ENCODE peak calls at places on chromosome 14, in eight cellular contexts. One of them, this sample, is unnamed.

GRCh38 chr14:68628605-68629310 is 164.1 kb downstream of the ZFP36L1 start:
- DNase-seq in neural progenitor cell: peak; percentile 30
- DNase-seq in left ventricle myocardium superior: peak; percentile 33
- DNase-seq in left cardiac atrium: no peak
- DNase-seq in NCI-H1417: no peak
- DNase-seq in Right ventricle myocardium superior: no peak
- DNase-seq in Ammon's horn: no peak
- DNase-seq in body of pancreas: peak; percentile 74
- DNase-seq in this sample: no peak

GRCh38 chr14:104149617-104150141 is 11.3 kb downstream of the KIF26A start:
- DNase-seq in Ammon's horn: no peak
- DNase-seq in left cardiac atrium: peak; percentile 70
- DNase-seq in neural progenitor cell: peak; percentile 87
- DNase-seq in left ventricle myocardium superior: peak; percentile 60
- DNase-seq in NCI-H1417: no peak
- DNase-seq in body of pancreas: peak; percentile 50
- DNase-seq in Right ventricle myocardium superior: peak; percentile 59
- DNase-seq in this sample: no peak

GRCh38 chr14:106691601-106692291 is 1165.4 kb downstream of the TMEM121 start:
- DNase-seq in left cardiac atrium: peak; percentile 20
- DNase-seq in Right ventricle myocardium superior: peak; percentile 44
- DNase-seq in Ammon's horn: no peak
- DNase-seq in neural progenitor cell: no peak
- DNase-seq in NCI-H1417: no peak
- DNase-seq in left ventricle myocardium superior: peak; percentile 31
- DNase-seq in body of pancreas: peak; percentile 16
- DNase-seq in this sample: peak; percentile 78

GRCh38 chr14:64926398-64926995 is 12.2 kb downstream of the CHURC1 start:
- DNase-seq in Right ventricle myocardium superior: no peak
- DNase-seq in left cardiac atrium: no peak
- DNase-seq in body of pancreas: no peak
- DNase-seq in left ventricle myocardium superior: no peak
- DNase-seq in NCI-H1417: no peak
- DNase-seq in Ammon's horn: no peak
- DNase-seq in neural progenitor cell: no peak
- DNase-seq in this sample: no peak

GRCh38 chr14:51996148-51996746 is 6.9 kb downstream of the RTRAF start:
- DNase-seq in Right ventricle myocardium superior: no peak
- DNase-seq in NCI-H1417: no peak
- DNase-seq in Ammon's horn: no peak
- DNase-seq in left cardiac atrium: no peak
- DNase-seq in neural progenitor cell: peak; percentile 32
- DNase-seq in left ventricle myocardium superior: no peak
- DNase-seq in body of pancreas: no peak
- DNase-seq in this sample: no peak

GRCh38 chr14:74954232-74954946 is 1.0 kb downstream of the PGF start:
- DNase-seq in left ventricle myocardium superior: no peak
- DNase-seq in Right ventricle myocardium superior: peak; percentile 64
- DNase-seq in body of pancreas: peak; percentile 46
- DNase-seq in left cardiac atrium: no peak
- DNase-seq in Ammon's horn: no peak
- DNase-seq in NCI-H1417: peak; percentile 58
- DNase-seq in neural progenitor cell: peak; percentile 65
- DNase-seq in this sample: no peak

GRCh38 chr14:23551266-23552028 is at the start of gene ZFHX2:
- DNase-seq in left cardiac atrium: peak; percentile 87
- DNase-seq in neural progenitor cell: peak; percentile 96
- DNase-seq in Right ventricle myocardium superior: peak; percentile 90
- DNase-seq in body of pancreas: peak; percentile 88
- DNase-seq in NCI-H1417: peak; percentile 89
- DNase-seq in left ventricle myocardium superior: peak; percentile 90
- DNase-seq in Ammon's horn: peak; percentile 87
- DNase-seq in this sample: peak; percentile 95

GRCh38 chr14:22847661-22848341 is 11.4 kb downstream of the MMP14 start:
- DNase-seq in Right ventricle myocardium superior: no peak
- DNase-seq in body of pancreas: no peak
- DNase-seq in left ventricle myocardium superior: no peak
- DNase-seq in NCI-H1417: no peak
- DNase-seq in Ammon's horn: no peak
- DNase-seq in left cardiac atrium: no peak
- DNase-seq in neural progenitor cell: peak; percentile 39
- DNase-seq in this sample: no peak

GRCh38 chr14:65214741-65215140 is 112.4 kb upstream of the MAX start:
- DNase-seq in body of pancreas: peak; percentile 56
- DNase-seq in left ventricle myocardium superior: peak; percentile 42
- DNase-seq in NCI-H1417: no peak
- DNase-seq in neural progenitor cell: no peak
- DNase-seq in left cardiac atrium: peak; percentile 42
- DNase-seq in Ammon's horn: no peak
- DNase-seq in Right ventricle myocardium superior: no peak
- DNase-seq in this sample: no peak

GRCh38 chr14:77053046-77053841 is 24.7 kb upstream of the IRF2BPL start:
- DNase-seq in left ventricle myocardium superior: peak; percentile 89
- DNase-seq in Right ventricle myocardium superior: peak; percentile 89
- DNase-seq in Ammon's horn: peak; percentile 72
- DNase-seq in NCI-H1417: peak; percentile 19
- DNase-seq in neural progenitor cell: peak; percentile 88
- DNase-seq in body of pancreas: peak; percentile 64
- DNase-seq in left cardiac atrium: peak; percentile 87
- DNase-seq in this sample: peak; percentile 94

GRCh38 chr14:51457858-51458562 is 193.7 kb upstream of the FRMD6 start:
- DNase-seq in left ventricle myocardium superior: no peak
- DNase-seq in neural progenitor cell: no peak
- DNase-seq in NCI-H1417: no peak
- DNase-seq in Right ventricle myocardium superior: no peak
- DNase-seq in body of pancreas: no peak
- DNase-seq in Ammon's horn: no peak
- DNase-seq in left cardiac atrium: no peak
- DNase-seq in this sample: no peak

GRCh38 chr14:50529288-50530179 is 2.8 kb downstream of the MAP4K5 start:
- DNase-seq in body of pancreas: no peak
- DNase-seq in left ventricle myocardium superior: no peak
- DNase-seq in neural progenitor cell: no peak
- DNase-seq in NCI-H1417: no peak
- DNase-seq in Ammon's horn: no peak
- DNase-seq in left cardiac atrium: no peak
- DNase-seq in Right ventricle myocardium superior: no peak
- DNase-seq in this sample: no peak

GRCh38 chr14:92679246-92679645 is 69.2 kb downstream of the LGMN start:
- DNase-seq in body of pancreas: no peak
- DNase-seq in left cardiac atrium: no peak
- DNase-seq in Right ventricle myocardium superior: no peak
- DNase-seq in NCI-H1417: no peak
- DNase-seq in left ventricle myocardium superior: no peak
- DNase-seq in neural progenitor cell: no peak
- DNase-seq in Ammon's horn: no peak
- DNase-seq in this sample: peak; percentile 75

GRCh38 chr14:101711041-101711861 is 50.3 kb upstream of the PPP2R5C start:
- DNase-seq in Ammon's horn: no peak
- DNase-seq in neural progenitor cell: no peak
- DNase-seq in Right ventricle myocardium superior: no peak
- DNase-seq in left cardiac atrium: no peak
- DNase-seq in body of pancreas: no peak
- DNase-seq in NCI-H1417: no peak
- DNase-seq in left ventricle myocardium superior: no peak
- DNase-seq in this sample: no peak

This sample was measured in spleen.